ENCODE peak calls at places on chromosome 22, in nine cellular contexts. L is EL; X is DMS79; Z is glomerular endothelial cell; S is anterior cingulate cortex; A is GM04504; M is fibroblast of the conjunctiva; K is stimulated activated CD4-positive, alpha-beta T cell treated with anti-CD3 and anti-CD28 coated beads, TNF-alpha, amount 100 ng/mL, for 48 hours; R is activated T-cell treated with anti-CD3 and anti-CD28 coated beads for 1 hour. E is an unnamed sample.

GRCh38 chr22:23849009-23850006 is 8.4 kb upstream of the SLC2A11 start:
- DNase-seq in R (peak), S (peak), A (peak), X (peak), L (peak), Z (no peak), K (peak), M (no peak), E (peak)

GRCh38 chr22:46352691-46353386 is 17.3 kb downstream of the TRMU start:
- DNase-seq in X (peak), K (no peak), M (no peak), S (peak), A (no peak), R (no peak), L (peak), Z (no peak), E (no peak)

GRCh38 chr22:44026630-44027511 is 2.8 kb downstream of the PARVB start:
- DNase-seq in R (peak), K (peak), Z (no peak), M (no peak), X (no peak), L (peak), S (peak), A (peak), E (peak)

GRCh38 chr22:47963660-47964059 is 1201.2 kb downstream of the TBC1D22A start:
- DNase-seq in M (no peak), X (no peak), A (no peak), R (no peak), L (no peak), S (no peak), K (no peak), Z (no peak), E (no peak)

GRCh38 chr22:47539374-47539773 is 776.9 kb downstream of the TBC1D22A start:
- DNase-seq in M (no peak), Z (no peak), R (no peak), A (no peak), X (no peak), S (no peak), K (no peak), L (no peak), E (no peak)

GRCh38 chr22:50439314-50440250 is 35.3 kb downstream of the SBF1 start:
- DNase-seq in R (no peak), M (no peak), A (no peak), X (no peak), K (no peak), Z (no peak), S (no peak), L (no peak), E (no peak)

GRCh38 chr22:22110548-22111266 is 128.1 kb upstream of the TOP3B start:
- DNase-seq in M (peak), S (peak), L (peak), Z (no peak), R (no peak), A (peak), K (peak), X (no peak), E (no peak)

GRCh38 chr22:19845369-19845722 is 9.3 kb downstream of the GNB1L start:
- DNase-seq in K (no peak), A (no peak), L (no peak), S (no peak), Z (no peak), X (no peak), M (no peak), R (no peak), E (no peak)

GRCh38 chr22:46036558-46037408 is 59.8 kb upstream of the WNT7B start:
- DNase-seq in R (peak), L (peak), S (no peak), K (no peak), A (no peak), Z (no peak), X (no peak), M (no peak), E (peak)

GRCh38 chr22:45688606-45689080 is 17.0 kb downstream of the ATXN10 start:
- DNase-seq in S (no peak), R (no peak), Z (no peak), A (peak), L (peak), X (no peak), K (no peak), M (peak), E (no peak)

GRCh38 chr22:46050916-46051614 is 74.1 kb upstream of the WNT7B start:
- DNase-seq in Z (no peak), M (no peak), K (no peak), R (no peak), L (no peak), X (no peak), S (no peak), A (no peak), E (no peak)

GRCh38 chr22:46073683-46074504 is 76.4 kb upstream of the PPARA start:
- DNase-seq in Z (no peak), M (no peak), K (no peak), A (no peak), R (no peak), L (peak), X (no peak), S (no peak), E (no peak)

GRCh38 chr22:46373166-46373565 is 37.7 kb downstream of the TRMU start:
- DNase-seq in K (no peak), Z (no peak), A (no peak), S (no peak), X (no peak), R (no peak), L (no peak), M (no peak), E (no peak)

GRCh38 chr22:29830585-29830984 is 7.5 kb downstream of the ASCC2 start:
- DNase-seq in L (no peak), Z (no peak), X (no peak), R (no peak), A (no peak), M (no peak), K (no peak), S (no peak), E (no peak)

GRCh38 chr22:49922926-49923325 is 4.5 kb downstream of the CRELD2 start:
- DNase-seq in L (no peak), X (no peak), A (no peak), K (no peak), R (no peak), S (no peak), Z (no peak), M (no peak), E (no peak)

GRCh38 chr22:44705022-44705297 is 3.0 kb downstream of the PRR5 start:
- DNase-seq in L (no peak), K (no peak), A (no peak), R (no peak), X (no peak), M (no peak), Z (no peak), S (no peak), E (no peak)

GRCh38 chr22:42725606-42726355 is 5.1 kb upstream of the A4GALT start:
- DNase-seq in M (no peak), X (no peak), L (no peak), S (no peak), A (no peak), K (no peak), Z (no peak), R (no peak), E (no peak)

GRCh38 chr22:25069758-25070461 is 117.4 kb downstream of the KIAA1671 start:
- DNase-seq in R (no peak), A (no peak), X (peak), M (no peak), L (no peak), Z (no peak), K (no peak), S (no peak), E (no peak)

GRCh38 chr22:46355369-46355995 is 20.0 kb downstream of the TRMU start:
- DNase-seq in L (peak), S (peak), Z (no peak), K (peak), R (peak), X (no peak), A (no peak), M (peak), E (peak)

GRCh38 chr22:31537019-31537535 is 40.7 kb downstream of the SFI1 start:
- DNase-seq in R (no peak), M (no peak), X (no peak), S (no peak), Z (no peak), A (no peak), L (no peak), K (peak), E (no peak)

GRCh38 chr22:39349506-39349966 is 255 bp upstream of the SYNGR1 start:
- DNase-seq in S (no peak), L (peak), A (no peak), M (no peak), K (no peak), R (no peak), X (no peak), Z (no peak), E (peak)

GRCh38 chr22:20031732-20032406 is 11.0 kb downstream of the TANGO2 start:
- DNase-seq in X (no peak), L (no peak), M (no peak), R (peak), Z (no peak), A (no peak), K (no peak), S (no peak), E (no peak)

GRCh38 chr22:23106906-23107367 is 34.9 kb downstream of the RSPH14 start:
- DNase-seq in R (no peak), S (no peak), A (no peak), L (no peak), K (no peak), M (no peak), X (no peak), Z (no peak), E (no peak)

GRCh38 chr22:23268139-23268712 is 87.9 kb downstream of the BCR start:
- DNase-seq in R (no peak), X (peak), Z (no peak), K (no peak), M (no peak), S (peak), L (no peak), A (no peak), E (no peak)

GRCh38 chr22:22880645-22881044 is 7.0 kb upstream of the IGLL5 start:
- DNase-seq in L (no peak), K (no peak), X (no peak), Z (no peak), M (no peak), S (no peak), A (no peak), R (no peak), E (no peak)

GRCh38 chr22:32714458-32715250 is 86.9 kb upstream of the TIMP3 start:
- DNase-seq in K (no peak), R (no peak), S (no peak), A (no peak), Z (no peak), X (no peak), L (no peak), M (no peak), E (no peak)

GRCh38 chr22:42773161-42773560 is 52.5 kb upstream of the A4GALT start:
- DNase-seq in R (no peak), K (no peak), Z (no peak), M (no peak), X (no peak), A (no peak), S (no peak), L (no peak), E (no peak)

GRCh38 chr22:39290724-39291161 is 28.7 kb downstream of the RPL3 start:
- DNase-seq in X (no peak), M (no peak), L (peak), Z (no peak), K (no peak), A (no peak), S (no peak), R (no peak), E (no peak)

GRCh38 chr22:44535362-44536095 is 37.5 kb upstream of the RTL6 start:
- DNase-seq in K (no peak), R (no peak), X (no peak), L (no peak), S (no peak), Z (no peak), M (no peak), A (no peak), E (no peak)

GRCh38 chr22:27987557-27987956 is 68.5 kb upstream of the PITPNB start:
- DNase-seq in A (no peak), R (no peak), L (peak), K (no peak), S (no peak), M (peak), X (no peak), Z (no peak), E (no peak)

GRCh38 chr22:48004038-48004437 is 1241.6 kb downstream of the TBC1D22A start:
- DNase-seq in L (no peak), K (no peak), X (no peak), Z (no peak), S (no peak), M (no peak), A (no peak), R (no peak), E (no peak)

GRCh38 chr22:45562537-45563361 is 60.1 kb downstream of the FBLN1 start:
- DNase-seq in Z (no peak), R (no peak), M (no peak), K (no peak), L (no peak), A (no peak), S (no peak), X (no peak), E (no peak)

GRCh38 chr22:46514592-46515207 is 22.7 kb downstream of the CELSR1 start:
- DNase-seq in X (no peak), K (no peak), Z (no peak), M (no peak), L (peak), R (no peak), S (no peak), A (no peak), E (no peak)

GRCh38 chr22:28999510-29000224 is 62.0 kb downstream of the C22orf31 start:
- DNase-seq in K (no peak), S (no peak), R (no peak), A (no peak), L (no peak), X (no peak), M (no peak), Z (no peak), E (no peak)

E was measured in naive thymus-derived CD8-positive, alpha-beta T cell.